ENCODE peak calls at places on chromosomes 2 and 18, in five cellular contexts. One of them, this sample, is unnamed.

GRCh38 chr2:37798315-37799005 is 126.6 kb upstream of the RMDN2 start:
- DNase-seq in trophoblast cell: no peak
- DNase-seq in neuronal stem cell: no peak
- DNase-seq in mesenchymal stem cell: no peak
- DNase-seq in mesendoderm: no peak
- DNase-seq in this sample: no peak

GRCh38 chr2:75098856-75099255 is 100.5 kb downstream of the TACR1 start:
- DNase-seq in trophoblast cell: no peak
- DNase-seq in mesendoderm: peak
- DNase-seq in mesenchymal stem cell: peak
- DNase-seq in neuronal stem cell: peak
- DNase-seq in this sample: peak

GRCh38 chr2:96159084-96159830 is 14.0 kb upstream of the DUSP2 start:
- DNase-seq in neuronal stem cell: no peak
- DNase-seq in trophoblast cell: no peak
- DNase-seq in mesendoderm: no peak
- DNase-seq in mesenchymal stem cell: no peak
- DNase-seq in this sample: peak

GRCh38 chr18:21914739-21915319 is 174.2 kb downstream of the MIB1 start:
- DNase-seq in mesendoderm: peak
- DNase-seq in neuronal stem cell: peak
- DNase-seq in mesenchymal stem cell: peak
- DNase-seq in trophoblast cell: no peak
- DNase-seq in this sample: peak

GRCh38 chr2:189254268-189254883 is 74.8 kb upstream of the COL5A2 start:
- DNase-seq in neuronal stem cell: no peak
- DNase-seq in mesenchymal stem cell: peak
- DNase-seq in trophoblast cell: no peak
- DNase-seq in mesendoderm: peak
- DNase-seq in this sample: no peak

GRCh38 chr2:68182902-68183301 is 25.2 kb downstream of the PNO1 start:
- DNase-seq in mesenchymal stem cell: no peak
- DNase-seq in trophoblast cell: no peak
- DNase-seq in neuronal stem cell: no peak
- DNase-seq in mesendoderm: no peak
- DNase-seq in this sample: no peak

GRCh38 chr2:217114117-217114516 is 254.3 kb upstream of the TNP1 start:
- DNase-seq in mesenchymal stem cell: no peak
- DNase-seq in mesendoderm: no peak
- DNase-seq in trophoblast cell: no peak
- DNase-seq in neuronal stem cell: no peak
- DNase-seq in this sample: no peak

GRCh38 chr2:17555150-17555549 is 14.7 kb downstream of the VSNL1 start:
- DNase-seq in trophoblast cell: no peak
- DNase-seq in mesendoderm: no peak
- DNase-seq in mesenchymal stem cell: no peak
- DNase-seq in neuronal stem cell: no peak
- DNase-seq in this sample: no peak

GRCh38 chr2:229300814-229301213 is 29.7 kb upstream of the PID1 start:
- DNase-seq in trophoblast cell: no peak
- DNase-seq in mesendoderm: no peak
- DNase-seq in neuronal stem cell: no peak
- DNase-seq in mesenchymal stem cell: no peak
- DNase-seq in this sample: no peak

GRCh38 chr2:143778981-143779380 is 649.8 kb downstream of the ARHGAP15 start:
- DNase-seq in neuronal stem cell: no peak
- DNase-seq in trophoblast cell: peak
- DNase-seq in mesenchymal stem cell: no peak
- DNase-seq in mesendoderm: peak
- DNase-seq in this sample: peak

GRCh38 chr2:217065695-217066405 is 206.0 kb upstream of the TNP1 start:
- DNase-seq in neuronal stem cell: no peak
- DNase-seq in mesendoderm: no peak
- DNase-seq in trophoblast cell: no peak
- DNase-seq in mesenchymal stem cell: peak
- DNase-seq in this sample: no peak

GRCh38 chr2:8024506-8024905 is 657.4 kb upstream of the ID2 start:
- DNase-seq in mesenchymal stem cell: no peak
- DNase-seq in trophoblast cell: no peak
- DNase-seq in neuronal stem cell: no peak
- DNase-seq in mesendoderm: no peak
- DNase-seq in this sample: no peak

GRCh38 chr2:107669335-107669734 is 157.4 kb upstream of the RGPD4 start:
- DNase-seq in neuronal stem cell: no peak
- DNase-seq in mesendoderm: peak
- DNase-seq in mesenchymal stem cell: peak
- DNase-seq in trophoblast cell: peak
- DNase-seq in this sample: no peak

GRCh38 chr2:45173513-45173912 is 164.3 kb upstream of the SIX2 start:
- DNase-seq in neuronal stem cell: no peak
- DNase-seq in mesendoderm: no peak
- DNase-seq in mesenchymal stem cell: peak
- DNase-seq in trophoblast cell: peak
- DNase-seq in this sample: no peak

GRCh38 chr2:45786831-45787357 is 135.4 kb downstream of the PRKCE start:
- DNase-seq in mesenchymal stem cell: peak
- DNase-seq in mesendoderm: peak
- DNase-seq in trophoblast cell: no peak
- DNase-seq in neuronal stem cell: no peak
- DNase-seq in this sample: no peak

GRCh38 chr2:166961933-166962332 is 73.7 kb downstream of the XIRP2 start:
- DNase-seq in trophoblast cell: no peak
- DNase-seq in neuronal stem cell: no peak
- DNase-seq in mesenchymal stem cell: no peak
- DNase-seq in mesendoderm: no peak
- DNase-seq in this sample: no peak

GRCh38 chr18:40810371-40810770 is 1144.7 kb upstream of the PIK3C3 start:
- DNase-seq in mesendoderm: peak
- DNase-seq in trophoblast cell: peak
- DNase-seq in mesenchymal stem cell: peak
- DNase-seq in neuronal stem cell: no peak
- DNase-seq in this sample: no peak

GRCh38 chr2:119455066-119455718 is 23.5 kb downstream of the TMEM37 start:
- DNase-seq in mesendoderm: no peak
- DNase-seq in neuronal stem cell: no peak
- DNase-seq in mesenchymal stem cell: no peak
- DNase-seq in trophoblast cell: no peak
- DNase-seq in this sample: no peak

GRCh38 chr2:69151974-69152373 is 139.0 kb downstream of the ANTXR1 start:
- DNase-seq in neuronal stem cell: no peak
- DNase-seq in trophoblast cell: no peak
- DNase-seq in mesenchymal stem cell: no peak
- DNase-seq in mesendoderm: no peak
- DNase-seq in this sample: no peak

GRCh38 chr18:53544926-53545325 is 679.5 kb downstream of the MBD2 start:
- DNase-seq in trophoblast cell: no peak
- DNase-seq in neuronal stem cell: no peak
- DNase-seq in mesenchymal stem cell: no peak
- DNase-seq in mesendoderm: peak
- DNase-seq in this sample: no peak

GRCh38 chr2:73013941-73014340 is 57.6 kb downstream of the SFXN5 start:
- DNase-seq in mesendoderm: no peak
- DNase-seq in neuronal stem cell: no peak
- DNase-seq in mesenchymal stem cell: no peak
- DNase-seq in trophoblast cell: no peak
- DNase-seq in this sample: no peak

GRCh38 chr18:58599106-58599505 is 29.8 kb downstream of the ALPK2 start:
- DNase-seq in neuronal stem cell: no peak
- DNase-seq in mesenchymal stem cell: peak
- DNase-seq in mesendoderm: peak
- DNase-seq in trophoblast cell: peak
- DNase-seq in this sample: no peak
- H2BK120ac ChIP-seq in neuronal stem cell: no peak
- H2BK120ac ChIP-seq in mesenchymal stem cell: no peak
- H2BK120ac ChIP-seq in mesendoderm: no peak
- H2BK120ac ChIP-seq in trophoblast cell: peak
- H2BK120ac ChIP-seq in this sample: no peak

GRCh38 chr2:235493775-235494715 is at the start of gene AGAP1:
- DNase-seq in mesenchymal stem cell: peak
- DNase-seq in mesendoderm: peak
- DNase-seq in neuronal stem cell: peak
- DNase-seq in trophoblast cell: peak
- DNase-seq in this sample: peak

GRCh38 chr2:235495373-235496238 is 1.8 kb downstream of the AGAP1 start:
- DNase-seq in trophoblast cell: no peak
- DNase-seq in mesenchymal stem cell: no peak
- DNase-seq in neuronal stem cell: no peak
- DNase-seq in mesendoderm: no peak
- DNase-seq in this sample: no peak

GRCh38 chr2:235494716-235495372 is 1.0 kb downstream of the AGAP1 start:
- DNase-seq in mesenchymal stem cell: peak
- DNase-seq in neuronal stem cell: peak
- DNase-seq in trophoblast cell: peak
- DNase-seq in mesendoderm: peak
- DNase-seq in this sample: no peak

GRCh38 chr2:235493402-235493774 is 455 bp upstream of the AGAP1 start:
- DNase-seq in mesendoderm: no peak
- DNase-seq in mesenchymal stem cell: no peak
- DNase-seq in trophoblast cell: peak
- DNase-seq in neuronal stem cell: no peak
- DNase-seq in this sample: no peak

GRCh38 chr2:235492850-235493344 is 946 bp upstream of the AGAP1 start:
- DNase-seq in mesendoderm: peak
- DNase-seq in mesenchymal stem cell: no peak
- DNase-seq in neuronal stem cell: no peak
- DNase-seq in trophoblast cell: peak
- DNase-seq in this sample: peak
- H2BK120ac ChIP-seq in mesendoderm: no peak
- H2BK120ac ChIP-seq in mesenchymal stem cell: no peak
- H2BK120ac ChIP-seq in neuronal stem cell: no peak
- H2BK120ac ChIP-seq in trophoblast cell: peak
- H2BK120ac ChIP-seq in this sample: no peak

GRCh38 chr2:10984418-10985130 is 72.8 kb downstream of the KCNF1 start:
- DNase-seq in trophoblast cell: no peak
- DNase-seq in neuronal stem cell: no peak
- DNase-seq in mesendoderm: no peak
- DNase-seq in mesenchymal stem cell: no peak
- DNase-seq in this sample: no peak
- H2BK120ac ChIP-seq in trophoblast cell: no peak
- H2BK120ac ChIP-seq in neuronal stem cell: no peak
- H2BK120ac ChIP-seq in mesendoderm: no peak
- H2BK120ac ChIP-seq in mesenchymal stem cell: no peak
- H2BK120ac ChIP-seq in this sample: no peak

DNA sequence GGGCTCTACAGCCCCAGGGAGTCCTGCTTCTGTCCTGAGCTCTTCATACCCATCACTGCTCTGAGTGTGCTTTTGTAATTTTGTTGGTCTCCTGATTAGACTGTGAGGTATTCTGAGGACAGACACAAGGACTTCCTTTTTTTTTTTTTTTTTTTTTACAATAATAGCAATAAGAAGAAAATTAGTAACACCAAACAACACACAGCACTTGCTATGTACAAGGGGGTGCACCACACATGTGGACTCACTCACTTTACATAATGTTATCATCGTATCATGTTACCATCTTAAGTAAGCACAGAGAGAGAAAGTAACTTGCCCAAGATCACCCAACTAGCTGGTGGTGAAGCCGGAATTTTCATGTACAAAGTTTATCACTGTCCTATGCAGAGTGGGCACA is 34.5 kb downstream of the MBP start:
- DNase-seq in mesenchymal stem cell: no peak
- DNase-seq in mesendoderm: no peak
- DNase-seq in neuronal stem cell: no peak
- DNase-seq in trophoblast cell: no peak
- DNase-seq in this sample: no peak
- H2BK120ac ChIP-seq in mesenchymal stem cell: no peak
- H2BK120ac ChIP-seq in mesendoderm: no peak
- H2BK120ac ChIP-seq in neuronal stem cell: no peak
- H2BK120ac ChIP-seq in trophoblast cell: no peak
- H2BK120ac ChIP-seq in this sample: no peak

GRCh38 chr2:121529439-121530209 is 1.1 kb upstream of the RNU4ATAC start:
- DNase-seq in mesenchymal stem cell: peak
- DNase-seq in mesendoderm: no peak
- DNase-seq in neuronal stem cell: peak
- DNase-seq in trophoblast cell: peak
- DNase-seq in this sample: peak
- H2BK120ac ChIP-seq in mesenchymal stem cell: no peak
- H2BK120ac ChIP-seq in mesendoderm: no peak
- H2BK120ac ChIP-seq in neuronal stem cell: no peak
- H2BK120ac ChIP-seq in trophoblast cell: no peak
- H2BK120ac ChIP-seq in this sample: no peak

GRCh38 chr2:168538133-168538532 is 82.1 kb downstream of the CERS6 start:
- DNase-seq in neuronal stem cell: no peak
- DNase-seq in mesendoderm: no peak
- DNase-seq in trophoblast cell: no peak
- DNase-seq in mesenchymal stem cell: no peak
- DNase-seq in this sample: no peak
- H2BK120ac ChIP-seq in neuronal stem cell: no peak
- H2BK120ac ChIP-seq in mesendoderm: no peak
- H2BK120ac ChIP-seq in trophoblast cell: no peak
- H2BK120ac ChIP-seq in mesenchymal stem cell: no peak
- H2BK120ac ChIP-seq in this sample: no peak

GRCh38 chr2:237262838-237263771 is 150.9 kb downstream of the COL6A3 start:
- DNase-seq in neuronal stem cell: no peak
- DNase-seq in mesenchymal stem cell: peak
- DNase-seq in trophoblast cell: no peak
- DNase-seq in mesendoderm: no peak
- DNase-seq in this sample: no peak
- H2BK120ac ChIP-seq in neuronal stem cell: no peak
- H2BK120ac ChIP-seq in mesenchymal stem cell: no peak
- H2BK120ac ChIP-seq in trophoblast cell: no peak
- H2BK120ac ChIP-seq in mesendoderm: no peak
- H2BK120ac ChIP-seq in this sample: no peak

GRCh38 chr2:242060212-242060835 is 190.8 kb downstream of the RTP5 start:
- DNase-seq in mesendoderm: no peak
- DNase-seq in neuronal stem cell: no peak
- DNase-seq in mesenchymal stem cell: peak
- DNase-seq in trophoblast cell: no peak
- DNase-seq in this sample: no peak

GRCh38 chr2:242064364-242065250 is 195.1 kb downstream of the RTP5 start:
- DNase-seq in trophoblast cell: no peak
- DNase-seq in mesendoderm: no peak
- DNase-seq in mesenchymal stem cell: no peak
- DNase-seq in neuronal stem cell: no peak
- DNase-seq in this sample: no peak

GRCh38 chr2:242065456-242065855 is 195.9 kb downstream of the RTP5 start:
- DNase-seq in neuronal stem cell: no peak
- DNase-seq in mesendoderm: no peak
- DNase-seq in mesenchymal stem cell: no peak
- DNase-seq in trophoblast cell: no peak
- DNase-seq in this sample: no peak

GRCh38 chr2:242059566-242059965 is 190.0 kb downstream of the RTP5 start:
- DNase-seq in neuronal stem cell: no peak
- DNase-seq in mesenchymal stem cell: no peak
- DNase-seq in mesendoderm: no peak
- DNase-seq in trophoblast cell: no peak
- DNase-seq in this sample: no peak

GRCh38 chr2:242063364-242064249 is 194.1 kb downstream of the RTP5 start:
- DNase-seq in mesenchymal stem cell: no peak
- DNase-seq in trophoblast cell: peak
- DNase-seq in mesendoderm: no peak
- DNase-seq in neuronal stem cell: no peak
- DNase-seq in this sample: no peak
- H2BK120ac ChIP-seq in mesenchymal stem cell: no peak
- H2BK120ac ChIP-seq in trophoblast cell: no peak
- H2BK120ac ChIP-seq in mesendoderm: no peak
- H2BK120ac ChIP-seq in neuronal stem cell: no peak
- H2BK120ac ChIP-seq in this sample: no peak

This sample was measured in H9.